ENCODE peak calls at places on chromosomes 12 and 14, in seven cellular contexts. B, E, Q, R, T, K and P are unnamed samples.

GRCh38 chr12:54373619-54374554 is 9.6 kb upstream of the GPR84 start:
- DNase-seq in E (no peak), T (no peak), R (no peak), B (no peak), Q (no peak), K (no peak), P (no peak)

GRCh38 chr12:52524898-52525591 is 4.9 kb upstream of the KRT5 start:
- DNase-seq in K (no peak), B (peak; percentile 25), E (no peak), R (peak; percentile 24), T (no peak), Q (no peak), P (no peak)

GRCh38 chr12:903055-903454 is 46.4 kb downstream of the RAD52 start:
- DNase-seq in B (no peak), Q (no peak), E (no peak), T (no peak), K (no peak), R (no peak), P (no peak)

GRCh38 chr14:51056431-51056830 is 38.5 kb downstream of the TRIM9 start:
- DNase-seq in Q (no peak), B (no peak), T (no peak), E (no peak), K (no peak), R (no peak), P (no peak)

GRCh38 chr14:89027097-89027740 is 202.8 kb downstream of the TTC8 start:
- DNase-seq in T (peak; percentile 91), R (peak; percentile 89), Q (peak; percentile 27), K (peak; percentile 55), B (peak; percentile 71), E (peak; percentile 72), P (no peak)

GRCh38 chr12:6466184-6466573 is 4.3 kb downstream of the VAMP1 start:
- DNase-seq in E (no peak), R (no peak), T (no peak), Q (no peak), K (no peak), B (no peak), P (no peak)

GRCh38 chr14:68580096-68580640 is 212.7 kb downstream of the ZFP36L1 start:
- DNase-seq in T (no peak), K (no peak), Q (no peak), E (no peak), R (no peak), B (peak; percentile 52), P (no peak)

GRCh38 chr12:57850924-57851323 is 4.4 kb upstream of the CTDSP2 start:
- DNase-seq in E (no peak), B (no peak), K (no peak), Q (no peak), T (peak; percentile 58), R (no peak), P (no peak)

GRCh38 chr14:63893701-63894458 is 41.1 kb downstream of the SYNE2 start:
- DNase-seq in K (peak; percentile 35), R (no peak), E (no peak), Q (no peak), B (peak; percentile 89), T (no peak), P (peak; percentile 90)

GRCh38 chr12:115199831-115200230 is 515.9 kb upstream of the TBX3 start:
- DNase-seq in B (no peak), R (no peak), E (no peak), Q (no peak), T (no peak), K (no peak), P (no peak)

GRCh38 chr12:4421590-4422031 is 24.0 kb downstream of the FGF6 start:
- DNase-seq in B (no peak), Q (peak; percentile 50), K (no peak), T (no peak), E (peak; percentile 57), R (no peak), P (peak; percentile 34)

GRCh38 chr12:58919271-58920101 is 818 bp downstream of the LRIG3 start:
- DNase-seq in B (peak; percentile 75), Q (no peak), T (peak; percentile 75), R (no peak), K (peak; percentile 42), E (peak; percentile 34), P (no peak)

GRCh38 chr14:77707355-77707723 is 484 bp downstream of the ALKBH1 start:
- DNase-seq in T (no peak), K (peak; percentile 54), B (no peak), R (no peak), E (peak; percentile 31), Q (peak; percentile 49), P (peak; percentile 11)

GRCh38 chr12:12868836-12869235 is 22.5 kb upstream of the GPRC5A start:
- DNase-seq in E (no peak), R (no peak), Q (no peak), B (no peak), K (no peak), T (no peak), P (no peak)

GRCh38 chr12:5500326-5500659 is 68.4 kb downstream of the NTF3 start:
- DNase-seq in Q (no peak), T (no peak), E (no peak), K (no peak), R (no peak), B (no peak), P (no peak)

GRCh38 chr12:127065595-127065994 is 1201.4 kb upstream of the TMEM132C start:
- DNase-seq in T (no peak), E (no peak), Q (no peak), K (no peak), B (no peak), R (no peak), P (no peak)

DNA sequence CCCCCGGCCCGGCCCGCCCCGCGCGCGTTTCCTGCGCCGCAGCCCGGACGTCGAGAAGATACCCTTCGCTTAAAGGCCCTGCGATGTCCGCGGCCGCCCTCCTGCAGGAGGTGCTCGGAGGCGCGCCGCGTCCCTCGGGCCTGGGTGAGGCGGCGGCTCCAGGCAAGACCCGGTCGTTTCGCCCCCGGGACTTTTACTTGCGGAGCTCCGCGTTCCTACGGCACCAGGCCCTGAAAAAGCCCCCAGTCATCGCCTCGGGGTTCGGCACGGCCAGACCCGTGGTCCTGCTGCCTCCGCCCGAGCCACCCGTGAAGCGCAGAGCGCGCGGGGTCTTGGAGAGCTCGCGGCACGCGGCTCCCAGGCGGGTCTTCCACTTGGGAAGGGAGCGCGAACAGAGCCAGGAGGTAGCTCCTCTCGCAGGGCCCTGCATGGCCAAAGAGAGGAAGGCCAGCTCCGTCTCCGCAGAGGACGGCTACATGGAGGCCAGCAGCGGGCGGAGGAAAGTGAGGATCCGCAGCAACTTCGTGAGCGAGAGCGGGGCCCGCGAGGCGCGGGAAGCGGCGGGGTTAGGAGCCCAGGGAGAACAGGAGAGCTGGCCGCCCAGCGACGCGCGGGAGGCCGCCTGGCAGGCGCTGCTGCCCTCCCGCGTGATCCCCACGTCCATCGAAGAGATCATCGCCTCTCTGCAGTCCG is 26.9 kb downstream of the TTC6 start:
- DNase-seq in B (no peak), Q (no peak), K (no peak), E (no peak), T (no peak), R (peak; percentile 76), P (no peak)
- TF ChIP-seq CTCF in B (no peak), Q (no peak), K (no peak), E (no peak), T (no peak), R (no peak), P (no peak)

GRCh38 chr12:101891462-101891971 is 14.1 kb downstream of the DRAM1 start:
- DNase-seq in Q (no peak), K (peak; percentile 64), B (no peak), E (no peak), T (no peak), R (no peak), P (peak; percentile 12)
- H3K4me3 ChIP-seq in Q (no peak overlapping the region), K (no peak overlapping the region), B (no peak overlapping the region), E (no peak overlapping the region), T (no peak overlapping the region), R (no peak overlapping the region), P (no peak overlapping the region)

GRCh38 chr12:69566603-69567002 is 18.7 kb upstream of the CCT2 start:
- DNase-seq in R (no peak), B (no peak), K (no peak), T (no peak), Q (no peak), E (no peak), P (no peak)
- TF ChIP-seq CTCF in R (no peak), B (no peak), K (no peak), T (no peak), Q (peak; percentile 11), E (no peak), P (no peak)

GRCh38 chr14:61569308-61569707 is 126.0 kb upstream of the HIF1A start:
- DNase-seq in Q (no peak), T (no peak), R (no peak), E (no peak), K (no peak), B (no peak), P (no peak)
- H3K4me3 ChIP-seq in Q (no peak overlapping the region), T (no peak overlapping the region), R (no peak overlapping the region), E (no peak overlapping the region), K (no peak overlapping the region), B (no peak overlapping the region), P (no peak overlapping the region)